ENCODE peak calls at places on chromosomes 7 and 10, in nine cellular contexts. E, U, C, B, T, M, D, V and A are unnamed samples.
A peak's percentile ranks its signal among the peaks of the same experiment; 100 is the strongest.

GRCh38 chr10:86757110-86757790 is 831 bp downstream of the BMPR1A start:
- DNase-seq in E (peak; percentile 82), U (peak; percentile 13), C (peak; percentile 71), B (no peak), T (peak; percentile 23), M (no peak), D (peak; percentile 59), V (no peak), A (no peak)

GRCh38 chr7:102976493-102976892 is 63.7 kb downstream of the LRRC17 start:
- DNase-seq in E (no peak), U (no peak), C (no peak), B (no peak), T (no peak), M (no peak), D (no peak), V (no peak), A (no peak)

GRCh38 chr10:89478085-89478738 is 57.2 kb downstream of the SLC16A12 start:
- DNase-seq in E (no peak), U (no peak), C (no peak), B (no peak), T (no peak), M (no peak), D (no peak), V (no peak), A (peak; percentile 56)

GRCh38 chr10:72124984-72125383 is 36.6 kb upstream of the SPOCK2 start:
- DNase-seq in E (no peak), U (no peak), C (peak; percentile 14), B (no peak), T (no peak), M (no peak), D (no peak), V (peak; percentile 32), A (no peak)

GRCh38 chr7:8373856-8374255 is 59.6 kb upstream of the NXPH1 start:
- DNase-seq in E (no peak), U (no peak), C (no peak), B (no peak), T (no peak), M (no peak), D (no peak), V (no peak), A (no peak)

GRCh38 chr7:135285547-135285946 is 51.9 kb downstream of the STRA8 start:
- DNase-seq in E (no peak), U (no peak), C (no peak), B (no peak), T (no peak), M (no peak), D (no peak), V (no peak), A (no peak)

GRCh38 chr7:78510580-78511188 is 712.1 kb downstream of the PHTF2 start:
- DNase-seq in E (peak; percentile 65), U (no peak), C (peak; percentile 62), B (no peak), T (no peak), M (peak; percentile 37), D (peak; percentile 7), V (peak; percentile 29), A (peak; percentile 21)

GRCh38 chr7:7048213-7048612 is 134.1 kb upstream of the C1GALT1 start:
- DNase-seq in E (no peak), U (no peak), C (no peak), B (no peak), T (no peak), M (no peak), D (no peak), V (no peak), A (no peak)

GRCh38 chr10:29585488-29585976 is 49.2 kb downstream of the SVIL start:
- DNase-seq in E (no peak), U (no peak), C (peak; percentile 12), B (no peak), T (no peak), M (no peak), D (no peak), V (no peak), A (no peak)

GRCh38 chr10:43042503-43043341 is 34.1 kb upstream of the RET start:
- DNase-seq in E (no peak), U (no peak), C (no peak), B (no peak), T (no peak), M (no peak), D (no peak), V (no peak), A (no peak)

GRCh38 chr7:37083311-37084096 is 359.2 kb upstream of the AOAH start:
- DNase-seq in E (no peak), U (no peak), C (peak; percentile 51), B (no peak), T (no peak), M (no peak), D (no peak), V (no peak), A (no peak)

GRCh38 chr10:98374176-98374969 is 40.6 kb downstream of the PYROXD2 start:
- DNase-seq in E (peak; percentile 26), U (no peak), C (peak; percentile 59), B (no peak), T (no peak), M (no peak), D (no peak), V (peak; percentile 44), A (peak; percentile 46)

GRCh38 chr7:132655071-132655761 is 78.9 kb upstream of the PLXNA4 start:
- DNase-seq in E (no peak), U (no peak), C (peak; percentile 85), B (no peak), T (peak; percentile 30), M (peak; percentile 53), D (no peak), V (no peak), A (no peak)

GRCh38 chr10:119489572-119490326 is 52.8 kb downstream of the RGS10 start:
- DNase-seq in E (peak; percentile 61), U (peak; percentile 67), C (peak; percentile 51), B (no peak), T (peak; percentile 71), M (peak; percentile 13), D (peak; percentile 71), V (no peak), A (no peak)

GRCh38 chr7:12315049-12315448 is 88.6 kb downstream of the VWDE start:
- DNase-seq in E (no peak), U (no peak), C (peak; percentile 2), B (no peak), T (no peak), M (no peak), D (no peak), V (no peak), A (no peak)

GRCh38 chr10:44980309-44981171 is 1.9 kb upstream of the DEPP1 start:
- DNase-seq in E (no peak), U (no peak), C (no peak), B (no peak), T (no peak), M (no peak), D (no peak), V (no peak), A (peak; percentile 40)

GRCh38 chr10:102630663-102631062 is 13.6 kb upstream of the TRIM8 start:
- DNase-seq in E (no peak), U (no peak), C (no peak), B (no peak), T (no peak), M (no peak), D (no peak), V (no peak), A (no peak)

GRCh38 chr7:8442814-8443304 is 9.4 kb downstream of the NXPH1 start:
- DNase-seq in E (peak; percentile 15), U (peak; percentile 65), C (peak; percentile 42), B (no peak), T (peak; percentile 49), M (peak; percentile 30), D (no peak), V (no peak), A (no peak)

GRCh38 chr7:158469396-158470051 is 118.1 kb downstream of the PTPRN2 start:
- DNase-seq in E (no peak), U (no peak), C (no peak), B (no peak), T (no peak), M (no peak), D (no peak), V (no peak), A (no peak)

GRCh38 chr7:132654150-132654549 is 77.9 kb upstream of the PLXNA4 start:
- DNase-seq in E (peak; percentile 30), U (peak; percentile 51), C (peak; percentile 27), B (no peak), T (no peak), M (peak; percentile 52), D (peak; percentile 44), V (no peak), A (no peak)

GRCh38 chr7:27510550-27510949 is 152.1 kb downstream of the HIBADH start:
- DNase-seq in E (no peak), U (no peak), C (no peak), B (no peak), T (no peak), M (no peak), D (no peak), V (no peak), A (no peak)

GRCh38 chr10:18616337-18616736 is 35.0 kb downstream of the NSUN6 start:
- DNase-seq in E (peak; percentile 12), U (no peak), C (peak; percentile 24), B (no peak), T (no peak), M (no peak), D (no peak), V (no peak), A (no peak)

GRCh38 chr7:78191475-78192079 is 393.0 kb downstream of the PHTF2 start:
- DNase-seq in E (no peak), U (no peak), C (no peak), B (no peak), T (no peak), M (no peak), D (no peak), V (no peak), A (no peak)

GRCh38 chr10:126387041-126387908 is 1.0 kb downstream of the ADAM12 start:
- DNase-seq in E (peak; percentile 80), U (peak; percentile 39), C (peak; percentile 76), B (no peak), T (peak; percentile 35), M (no peak), D (peak; percentile 70), V (no peak), A (peak; percentile 57)

GRCh38 chr10:118983263-118983662 is 46.3 kb upstream of the NANOS1 start:
- DNase-seq in E (no peak), U (no peak), C (peak; percentile 38), B (no peak), T (no peak), M (no peak), D (no peak), V (no peak), A (no peak)

GRCh38 chr7:136063337-136063666 is 86.1 kb upstream of the MTPN start:
- DNase-seq in E (no peak), U (no peak), C (no peak), B (no peak), T (no peak), M (no peak), D (no peak), V (no peak), A (no peak)

GRCh38 chr10:6128087-6128486 is 39.3 kb downstream of the RBM17 start:
- DNase-seq in E (no peak), U (no peak), C (no peak), B (no peak), T (no peak), M (no peak), D (no peak), V (no peak), A (no peak)

GRCh38 chr10:35545878-35546631 is 59.1 kb upstream of the GJD4 start:
- DNase-seq in E (peak; percentile 84), U (no peak), C (peak; percentile 15), B (no peak), T (no peak), M (no peak), D (no peak), V (no peak), A (no peak)

GRCh38 chr7:111137296-111138195 is 46.6 kb downstream of the LRRN3 start:
- DNase-seq in E (no peak), U (no peak), C (peak; percentile 9), B (no peak), T (peak; percentile 43), M (no peak), D (no peak), V (no peak), A (no peak)

GRCh38 chr7:37284805-37285211 is 163.9 kb downstream of the ELMO1 start:
- DNase-seq in E (peak; percentile 69), U (peak; percentile 38), C (peak; percentile 71), B (no peak), T (peak; percentile 48), M (peak; percentile 68), D (peak; percentile 29), V (no peak), A (no peak)

GRCh38 chr7:22628112-22628511 is 98.9 kb upstream of the IL6 start:
- DNase-seq in E (no peak), U (no peak), C (no peak), B (no peak), T (no peak), M (no peak), D (no peak), V (no peak), A (no peak)